ENCODE peak calls at places on chromosomes 5 and 9, in eight cellular contexts. One of them, this sample, is unnamed.

GRCh38 chr5:74865799-74866652 is at the start of gene FAM169A:
- DNase-seq in epithelial cell of esophagus: peak
- DNase-seq in colonic mucosa: peak
- DNase-seq in fibroblast of lung: peak
- DNase-seq in fibroblast of the aortic adventitia: peak
- DNase-seq in astrocyte of the spinal cord: peak
- DNase-seq in CD4-positive, alpha-beta T cell: peak
- DNase-seq in Calu3: peak
- DNase-seq in this sample: peak

GRCh38 chr9:109264865-109265532 is 55.9 kb downstream of the EPB41L4B start:
- DNase-seq in epithelial cell of esophagus: peak
- DNase-seq in colonic mucosa: peak
- DNase-seq in fibroblast of lung: peak
- DNase-seq in fibroblast of the aortic adventitia: peak
- DNase-seq in astrocyte of the spinal cord: peak
- DNase-seq in CD4-positive, alpha-beta T cell: no peak
- DNase-seq in Calu3: no peak
- DNase-seq in this sample: no peak

GRCh38 chr9:132169672-132170392 is 8.0 kb downstream of the NTNG2 start:
- DNase-seq in epithelial cell of esophagus: peak
- DNase-seq in colonic mucosa: peak
- DNase-seq in fibroblast of lung: peak
- DNase-seq in fibroblast of the aortic adventitia: peak
- DNase-seq in astrocyte of the spinal cord: no peak
- DNase-seq in CD4-positive, alpha-beta T cell: peak
- DNase-seq in Calu3: peak
- DNase-seq in this sample: peak

GRCh38 chr5:18772475-18772874 is 1138.2 kb downstream of the TAF11L14 start:
- DNase-seq in epithelial cell of esophagus: peak
- DNase-seq in colonic mucosa: no peak
- DNase-seq in fibroblast of lung: peak
- DNase-seq in fibroblast of the aortic adventitia: no peak
- DNase-seq in astrocyte of the spinal cord: peak
- DNase-seq in CD4-positive, alpha-beta T cell: no peak
- DNase-seq in Calu3: peak
- DNase-seq in this sample: no peak

GRCh38 chr9:109182940-109183798 is 16.1 kb upstream of the FRRS1L start:
- DNase-seq in epithelial cell of esophagus: peak
- DNase-seq in colonic mucosa: peak
- DNase-seq in fibroblast of lung: peak
- DNase-seq in fibroblast of the aortic adventitia: peak
- DNase-seq in astrocyte of the spinal cord: no peak
- DNase-seq in CD4-positive, alpha-beta T cell: no peak
- DNase-seq in Calu3: peak
- DNase-seq in this sample: peak

GRCh38 chr9:23308114-23308513 is 517.9 kb downstream of the ELAVL2 start:
- DNase-seq in epithelial cell of esophagus: no peak
- DNase-seq in colonic mucosa: no peak
- DNase-seq in fibroblast of lung: no peak
- DNase-seq in fibroblast of the aortic adventitia: no peak
- DNase-seq in astrocyte of the spinal cord: no peak
- DNase-seq in CD4-positive, alpha-beta T cell: no peak
- DNase-seq in Calu3: no peak
- DNase-seq in this sample: no peak

GRCh38 chr9:104836235-104836634 is 72.3 kb downstream of the NIPSNAP3B start:
- DNase-seq in epithelial cell of esophagus: peak
- DNase-seq in colonic mucosa: no peak
- DNase-seq in fibroblast of lung: peak
- DNase-seq in fibroblast of the aortic adventitia: no peak
- DNase-seq in astrocyte of the spinal cord: peak
- DNase-seq in CD4-positive, alpha-beta T cell: no peak
- DNase-seq in Calu3: no peak
- DNase-seq in this sample: no peak

GRCh38 chr5:142280066-142281011 is 44.5 kb downstream of the SPRY4 start:
- DNase-seq in epithelial cell of esophagus: no peak
- DNase-seq in colonic mucosa: no peak
- DNase-seq in fibroblast of lung: peak
- DNase-seq in fibroblast of the aortic adventitia: peak
- DNase-seq in astrocyte of the spinal cord: peak
- DNase-seq in CD4-positive, alpha-beta T cell: no peak
- DNase-seq in Calu3: no peak
- DNase-seq in this sample: peak

GRCh38 chr5:95471922-95472321 is 80.8 kb downstream of the FAM81B start:
- DNase-seq in epithelial cell of esophagus: peak
- DNase-seq in colonic mucosa: no peak
- DNase-seq in fibroblast of lung: peak
- DNase-seq in fibroblast of the aortic adventitia: peak
- DNase-seq in astrocyte of the spinal cord: peak
- DNase-seq in CD4-positive, alpha-beta T cell: no peak
- DNase-seq in Calu3: no peak
- DNase-seq in this sample: no peak

GRCh38 chr9:89770779-89771178 is 166.0 kb downstream of the GADD45G start:
- DNase-seq in epithelial cell of esophagus: no peak
- DNase-seq in colonic mucosa: no peak
- DNase-seq in fibroblast of lung: no peak
- DNase-seq in fibroblast of the aortic adventitia: no peak
- DNase-seq in astrocyte of the spinal cord: no peak
- DNase-seq in CD4-positive, alpha-beta T cell: no peak
- DNase-seq in Calu3: no peak
- DNase-seq in this sample: no peak

GRCh38 chr5:468401-468800 is 25.4 kb downstream of the EXOC3 start:
- DNase-seq in epithelial cell of esophagus: no peak
- DNase-seq in colonic mucosa: no peak
- DNase-seq in fibroblast of lung: no peak
- DNase-seq in fibroblast of the aortic adventitia: no peak
- DNase-seq in astrocyte of the spinal cord: no peak
- DNase-seq in CD4-positive, alpha-beta T cell: no peak
- DNase-seq in Calu3: no peak
- DNase-seq in this sample: no peak

GRCh38 chr9:129560849-129561248 is 60.1 kb downstream of the C9orf50 start:
- DNase-seq in epithelial cell of esophagus: no peak
- DNase-seq in colonic mucosa: no peak
- DNase-seq in fibroblast of lung: no peak
- DNase-seq in fibroblast of the aortic adventitia: no peak
- DNase-seq in astrocyte of the spinal cord: no peak
- DNase-seq in CD4-positive, alpha-beta T cell: no peak
- DNase-seq in Calu3: no peak
- DNase-seq in this sample: no peak

GRCh38 chr5:130992095-130992494 is 173.0 kb downstream of the HINT1 start:
- DNase-seq in epithelial cell of esophagus: peak
- DNase-seq in colonic mucosa: no peak
- DNase-seq in fibroblast of lung: peak
- DNase-seq in fibroblast of the aortic adventitia: peak
- DNase-seq in astrocyte of the spinal cord: peak
- DNase-seq in CD4-positive, alpha-beta T cell: no peak
- DNase-seq in Calu3: no peak
- DNase-seq in this sample: no peak

GRCh38 chr5:150557507-150557872 is 49.6 kb downstream of the NDST1 start:
- DNase-seq in epithelial cell of esophagus: no peak
- DNase-seq in colonic mucosa: no peak
- DNase-seq in fibroblast of lung: no peak
- DNase-seq in fibroblast of the aortic adventitia: no peak
- DNase-seq in astrocyte of the spinal cord: no peak
- DNase-seq in CD4-positive, alpha-beta T cell: no peak
- DNase-seq in Calu3: no peak
- DNase-seq in this sample: no peak

GRCh38 chr5:88941581-88941980 is 58.6 kb upstream of the MEF2C start:
- DNase-seq in epithelial cell of esophagus: no peak
- DNase-seq in colonic mucosa: no peak
- DNase-seq in fibroblast of lung: no peak
- DNase-seq in fibroblast of the aortic adventitia: no peak
- DNase-seq in astrocyte of the spinal cord: no peak
- DNase-seq in CD4-positive, alpha-beta T cell: no peak
- DNase-seq in Calu3: no peak
- DNase-seq in this sample: no peak

GRCh38 chr5:7385681-7386080 is 10.3 kb upstream of the ADCY2 start:
- DNase-seq in epithelial cell of esophagus: no peak
- DNase-seq in colonic mucosa: no peak
- DNase-seq in fibroblast of lung: no peak
- DNase-seq in fibroblast of the aortic adventitia: no peak
- DNase-seq in astrocyte of the spinal cord: no peak
- DNase-seq in CD4-positive, alpha-beta T cell: no peak
- DNase-seq in Calu3: no peak
- DNase-seq in this sample: no peak

GRCh38 chr9:35835216-35835604 is 6.2 kb downstream of the TMEM8B start:
- DNase-seq in epithelial cell of esophagus: peak
- DNase-seq in colonic mucosa: peak
- DNase-seq in fibroblast of lung: no peak
- DNase-seq in fibroblast of the aortic adventitia: no peak
- DNase-seq in astrocyte of the spinal cord: no peak
- DNase-seq in CD4-positive, alpha-beta T cell: no peak
- DNase-seq in Calu3: no peak
- DNase-seq in this sample: no peak

GRCh38 chr5:15550502-15551115 is 50.6 kb downstream of the FBXL7 start:
- DNase-seq in epithelial cell of esophagus: peak
- DNase-seq in colonic mucosa: no peak
- DNase-seq in fibroblast of lung: peak
- DNase-seq in fibroblast of the aortic adventitia: peak
- DNase-seq in astrocyte of the spinal cord: no peak
- DNase-seq in CD4-positive, alpha-beta T cell: no peak
- DNase-seq in Calu3: no peak
- DNase-seq in this sample: no peak

GRCh38 chr5:15555176-15555575 is 55.2 kb downstream of the FBXL7 start:
- DNase-seq in epithelial cell of esophagus: no peak
- DNase-seq in colonic mucosa: no peak
- DNase-seq in fibroblast of lung: no peak
- DNase-seq in fibroblast of the aortic adventitia: no peak
- DNase-seq in astrocyte of the spinal cord: no peak
- DNase-seq in CD4-positive, alpha-beta T cell: no peak
- DNase-seq in Calu3: no peak
- DNase-seq in this sample: no peak

GRCh38 chr5:15560421-15560820 is 60.4 kb downstream of the FBXL7 start:
- DNase-seq in epithelial cell of esophagus: peak
- DNase-seq in colonic mucosa: no peak
- DNase-seq in fibroblast of lung: no peak
- DNase-seq in fibroblast of the aortic adventitia: no peak
- DNase-seq in astrocyte of the spinal cord: no peak
- DNase-seq in CD4-positive, alpha-beta T cell: no peak
- DNase-seq in Calu3: no peak
- DNase-seq in this sample: no peak

DNA sequence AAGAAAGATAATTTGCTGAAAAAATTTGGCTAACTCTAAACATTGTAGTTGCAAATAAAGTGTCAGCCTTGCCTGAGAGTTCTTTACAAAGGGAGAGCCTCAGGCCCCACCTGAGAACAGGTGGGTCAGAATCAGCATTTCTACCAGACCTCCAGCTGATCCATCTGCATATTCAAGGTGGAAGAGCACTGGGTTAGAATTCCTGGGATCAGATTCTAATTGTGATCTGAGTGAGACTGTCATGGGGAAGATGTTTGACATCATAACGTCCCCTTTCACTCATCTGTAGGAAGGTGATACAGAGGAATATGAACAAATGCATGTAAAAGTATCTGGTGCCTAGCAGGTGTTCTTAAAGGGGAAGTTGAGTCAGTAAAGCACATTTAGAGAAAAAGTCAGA is 54.6 kb downstream of the FBXL7 start:
- DNase-seq in epithelial cell of esophagus: no peak
- DNase-seq in colonic mucosa: no peak
- DNase-seq in fibroblast of lung: no peak
- DNase-seq in fibroblast of the aortic adventitia: no peak
- DNase-seq in astrocyte of the spinal cord: no peak
- DNase-seq in CD4-positive, alpha-beta T cell: no peak
- DNase-seq in Calu3: no peak
- DNase-seq in this sample: no peak
- TF ChIP-seq CTCF in epithelial cell of esophagus: no peak
- TF ChIP-seq CTCF in colonic mucosa: no peak
- TF ChIP-seq CTCF in fibroblast of lung: no peak
- TF ChIP-seq CTCF in fibroblast of the aortic adventitia: no peak
- TF ChIP-seq CTCF in astrocyte of the spinal cord: no peak
- TF ChIP-seq CTCF in CD4-positive, alpha-beta T cell: no peak
- TF ChIP-seq CTCF in Calu3: no peak
- TF ChIP-seq CTCF in this sample: no peak

GRCh38 chr9:123742009-123742767 is 187.7 kb downstream of the DENND1A start:
- DNase-seq in epithelial cell of esophagus: no peak
- DNase-seq in colonic mucosa: no peak
- DNase-seq in fibroblast of lung: peak
- DNase-seq in fibroblast of the aortic adventitia: peak
- DNase-seq in astrocyte of the spinal cord: peak
- DNase-seq in CD4-positive, alpha-beta T cell: no peak
- DNase-seq in Calu3: no peak
- DNase-seq in this sample: no peak
- TF ChIP-seq CTCF in epithelial cell of esophagus: no peak
- TF ChIP-seq CTCF in colonic mucosa: no peak
- TF ChIP-seq CTCF in fibroblast of lung: no peak
- TF ChIP-seq CTCF in fibroblast of the aortic adventitia: no peak
- TF ChIP-seq CTCF in astrocyte of the spinal cord: no peak
- TF ChIP-seq CTCF in CD4-positive, alpha-beta T cell: no peak
- TF ChIP-seq CTCF in Calu3: no peak
- TF ChIP-seq CTCF in this sample: no peak

DNA sequence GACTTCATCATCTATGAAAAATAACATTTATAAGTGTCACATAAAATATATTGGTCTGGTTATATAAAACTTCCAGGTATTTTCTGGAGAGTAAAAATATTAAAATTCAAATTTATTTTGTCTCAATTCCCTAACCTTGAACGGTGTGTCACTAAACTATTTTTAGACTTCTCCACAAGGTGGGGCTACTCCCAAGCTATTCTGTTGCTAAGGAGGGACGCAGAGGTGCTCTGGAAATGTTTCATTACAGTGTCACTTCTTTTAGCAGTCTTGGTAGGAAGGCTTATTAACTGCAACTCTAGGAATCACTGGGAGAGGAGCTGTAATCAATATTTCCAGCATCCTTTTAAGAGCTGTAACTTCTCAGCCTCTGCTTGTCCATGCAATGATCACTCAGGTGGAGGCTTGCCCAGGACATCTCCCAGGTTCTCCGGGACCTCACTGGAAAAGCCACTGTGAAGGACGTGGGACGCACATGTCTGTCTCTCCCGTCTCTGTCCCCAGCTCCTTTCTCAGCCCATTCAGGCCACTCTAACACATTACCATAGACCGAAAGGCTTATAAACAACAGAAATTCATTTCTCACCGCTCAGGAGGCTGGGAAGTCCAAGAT is 32.5 kb upstream of the DNAH5 start:
- DNase-seq in epithelial cell of esophagus: peak
- DNase-seq in colonic mucosa: no peak
- DNase-seq in fibroblast of lung: peak
- DNase-seq in fibroblast of the aortic adventitia: peak
- DNase-seq in astrocyte of the spinal cord: peak
- DNase-seq in CD4-positive, alpha-beta T cell: no peak
- DNase-seq in Calu3: peak
- DNase-seq in this sample: peak
- TF ChIP-seq CTCF in epithelial cell of esophagus: peak
- TF ChIP-seq CTCF in colonic mucosa: no peak
- TF ChIP-seq CTCF in fibroblast of lung: peak
- TF ChIP-seq CTCF in fibroblast of the aortic adventitia: peak
- TF ChIP-seq CTCF in astrocyte of the spinal cord: peak
- TF ChIP-seq CTCF in CD4-positive, alpha-beta T cell: no peak
- TF ChIP-seq CTCF in Calu3: peak
- TF ChIP-seq CTCF in this sample: peak

DNA sequence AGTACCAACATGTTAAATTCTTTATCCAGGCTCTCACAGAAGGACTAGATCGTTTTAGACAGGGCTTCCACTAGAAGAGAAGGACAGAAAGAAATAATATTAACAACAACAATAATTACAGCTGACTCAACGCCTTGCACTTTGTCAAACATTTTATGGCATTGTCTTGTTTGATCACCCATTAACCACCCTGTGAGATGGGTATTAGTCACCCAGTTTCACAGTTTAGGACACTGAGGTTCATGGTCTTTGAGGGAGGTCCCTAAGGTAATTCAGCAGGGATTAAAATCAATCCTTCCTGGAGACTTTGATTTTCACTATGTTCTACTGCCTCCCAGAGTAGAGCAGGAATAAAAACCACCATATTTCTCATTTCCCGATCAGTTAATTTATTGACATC is 51.4 kb upstream of the BNC2 start:
- DNase-seq in epithelial cell of esophagus: peak
- DNase-seq in colonic mucosa: no peak
- DNase-seq in fibroblast of lung: peak
- DNase-seq in fibroblast of the aortic adventitia: peak
- DNase-seq in astrocyte of the spinal cord: peak
- DNase-seq in CD4-positive, alpha-beta T cell: no peak
- DNase-seq in Calu3: no peak
- DNase-seq in this sample: no peak
- TF ChIP-seq CTCF in epithelial cell of esophagus: no peak
- TF ChIP-seq CTCF in colonic mucosa: no peak
- TF ChIP-seq CTCF in fibroblast of lung: no peak
- TF ChIP-seq CTCF in fibroblast of the aortic adventitia: peak
- TF ChIP-seq CTCF in astrocyte of the spinal cord: peak
- TF ChIP-seq CTCF in CD4-positive, alpha-beta T cell: no peak
- TF ChIP-seq CTCF in Calu3: no peak
- TF ChIP-seq CTCF in this sample: no peak